ENCODE peak calls at places on chromosome 18, in seven cellular contexts. C, J, E, A, H, O and Z are unnamed samples.

GRCh38 chr18:9353596-9353995 is 19.0 kb downstream of the TWSG1 start:
- DNase-seq in J (no peak), O (no peak), H (no peak), E (no peak), C (no peak), A (no peak), Z (no peak)

GRCh38 chr18:46497129-46497528 is 159.9 kb downstream of the LOXHD1 start:
- DNase-seq in H (no peak), C (no peak), A (peak), J (no peak), E (peak), O (peak), Z (no peak)

GRCh38 chr18:26051845-26052244 is 38.6 kb downstream of the SS18 start:
- DNase-seq in H (no peak), O (no peak), C (no peak), E (no peak), A (no peak), J (no peak), Z (peak)

GRCh38 chr18:55588876-55589595 is 1.0 kb upstream of the TCF4 start:
- DNase-seq in J (no peak), E (no peak), O (no peak), C (no peak), A (no peak), H (no peak), Z (peak)

GRCh38 chr18:12003894-12004293 is 22.6 kb downstream of the IMPA2 start:
- DNase-seq in H (no peak), O (no peak), E (no peak), C (no peak), A (no peak), J (no peak), Z (no peak)

GRCh38 chr18:35639296-35639695 is 57.8 kb downstream of the GALNT1 start:
- DNase-seq in C (no peak), E (no peak), O (no peak), H (no peak), A (no peak), J (no peak), Z (no peak)

GRCh38 chr18:27769152-27769551 is 407.8 kb downstream of the CDH2 start:
- DNase-seq in A (no peak), H (no peak), E (no peak), C (no peak), J (no peak), O (no peak), Z (no peak)

GRCh38 chr18:71398530-71398929 is 1109.7 kb downstream of the SOCS6 start:
- DNase-seq in E (no peak), H (no peak), O (no peak), J (no peak), A (peak), C (no peak), Z (peak)

GRCh38 chr18:39209173-39209572 is 1643.6 kb upstream of the CELF4 start:
- DNase-seq in C (no peak), J (no peak), O (no peak), E (no peak), A (no peak), H (no peak), Z (no peak)

GRCh38 chr18:46096651-46097300 is 1.3 kb downstream of the ATP5F1A start:
- DNase-seq in J (no peak), H (no peak), C (no peak), A (no peak), O (no peak), E (no peak), Z (no peak)

GRCh38 chr18:36315736-36316135 is 18.2 kb downstream of the FHOD3 start:
- DNase-seq in E (no peak), A (no peak), J (no peak), C (no peak), O (no peak), H (no peak), Z (no peak)

GRCh38 chr18:46718501-46719341 is 38.1 kb downstream of the ST8SIA5 start:
- DNase-seq in C (no peak), H (no peak), A (no peak), O (no peak), J (no peak), E (no peak), Z (no peak)

GRCh38 chr18:50560681-50561629 is 1.1 kb downstream of the MAPK4 start:
- DNase-seq in C (no peak), J (no peak), A (no peak), O (peak), H (no peak), E (no peak), Z (peak)

GRCh38 chr18:3119401-3120323 is 100.1 kb downstream of the MYOM1 start:
- DNase-seq in J (no peak), O (no peak), A (peak), C (no peak), H (no peak), E (no peak), Z (no peak)

GRCh38 chr18:3709166-3709565 is 259.2 kb downstream of the TGIF1 start:
- DNase-seq in A (no peak), C (no peak), E (no peak), O (no peak), J (no peak), H (no peak), Z (no peak)

GRCh38 chr18:13382683-13382989 is 164.1 kb downstream of the LDLRAD4 start:
- DNase-seq in E (no peak), J (no peak), A (no peak), H (no peak), C (no peak), O (no peak), Z (no peak)

GRCh38 chr18:24000613-24001490 is 13.7 kb upstream of the TTC39C start:
- DNase-seq in C (no peak), E (no peak), O (no peak), H (no peak), J (no peak), A (no peak), Z (no peak)

GRCh38 chr18:51522821-51523220 is 325.3 kb upstream of the MEX3C start:
- DNase-seq in A (no peak), O (no peak), C (no peak), J (peak), E (no peak), H (no peak), Z (no peak)

GRCh38 chr18:57859314-57859713 is 56.2 kb upstream of the ATP8B1 start:
- DNase-seq in C (peak), J (peak), E (peak), O (peak), H (no peak), A (peak), Z (no peak)

GRCh38 chr18:36350839-36351474 is 53.4 kb downstream of the FHOD3 start:
- DNase-seq in O (no peak), E (no peak), C (no peak), H (no peak), A (no peak), J (no peak), Z (no peak)

GRCh38 chr18:9109523-9109922 is 7.0 kb downstream of the NDUFV2 start:
- DNase-seq in C (no peak), E (no peak), H (no peak), O (no peak), J (no peak), A (no peak), Z (no peak)

GRCh38 chr18:53266850-53267249 is 926.9 kb downstream of the DCC start:
- DNase-seq in C (no peak), O (no peak), H (no peak), E (no peak), A (no peak), J (no peak), Z (no peak)

GRCh38 chr18:27136208-27136535 is 48.9 kb downstream of the CHST9 start:
- DNase-seq in A (peak), E (no peak), C (no peak), J (peak), H (no peak), O (peak), Z (no peak)

GRCh38 chr18:67432806-67433205 is 83.7 kb downstream of the DSEL start:
- DNase-seq in A (no peak), C (no peak), H (no peak), J (no peak), E (no peak), O (no peak), Z (no peak)

GRCh38 chr18:24959100-24959499 is 392.9 kb downstream of the ZNF521 start:
- DNase-seq in J (no peak), H (no peak), O (no peak), A (no peak), E (no peak), C (no peak), Z (peak)

GRCh38 chr18:63159590-63159989 is 160.0 kb downstream of the BCL2 start:
- DNase-seq in H (no peak), C (no peak), E (no peak), J (no peak), A (no peak), O (no peak), Z (no peak)

GRCh38 chr18:63158012-63158631 is 161.4 kb downstream of the BCL2 start:
- DNase-seq in C (no peak), H (no peak), O (no peak), J (no peak), E (no peak), A (no peak), Z (no peak)

GRCh38 chr18:63155910-63156773 is 163.4 kb downstream of the BCL2 start:
- DNase-seq in H (no peak), O (no peak), C (no peak), J (no peak), E (no peak), A (no peak), Z (no peak)

GRCh38 chr18:63155169-63155852 is 164.3 kb downstream of the BCL2 start:
- DNase-seq in O (peak), C (peak), A (peak), H (peak), J (peak), E (peak), Z (peak)

DNA sequence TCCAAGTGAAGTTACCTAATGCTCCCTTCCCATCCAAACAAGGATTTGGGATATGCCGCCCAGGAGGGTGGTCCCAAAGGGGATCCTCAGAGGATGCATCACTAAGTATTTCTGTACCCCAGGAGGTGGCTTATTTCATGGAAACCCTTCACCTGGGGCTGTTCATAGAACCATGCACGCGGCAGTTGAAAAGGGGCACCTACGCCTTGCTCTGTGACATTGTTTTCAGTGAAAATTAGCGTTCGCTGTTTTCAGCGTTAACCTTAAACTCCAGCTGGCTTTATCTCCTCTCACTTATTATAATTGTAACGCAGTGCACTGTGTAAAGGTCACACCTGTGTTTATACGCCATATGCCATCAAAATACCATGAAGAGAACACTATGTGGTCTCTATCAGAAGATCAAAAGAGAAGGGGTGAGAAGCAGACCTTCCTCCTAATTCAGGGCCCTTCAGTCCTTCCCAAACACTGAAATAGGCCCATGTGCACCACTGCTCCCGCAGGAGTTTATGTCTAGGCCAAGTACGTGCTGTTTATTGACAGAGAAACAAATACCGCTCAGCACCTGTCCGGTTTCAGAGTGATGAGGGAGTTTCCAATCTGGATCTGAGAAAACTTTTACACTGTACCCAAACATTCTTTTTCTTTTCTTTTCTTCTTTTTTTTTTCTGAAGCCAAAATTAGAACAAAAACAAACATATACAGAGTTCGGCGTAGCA is 162.1 kb downstream of the BCL2 start:
- DNase-seq in O (no peak), E (no peak), C (no peak), H (no peak), A (no peak), J (no peak), Z (no peak)
- TF ChIP-seq MAX in O (no peak), E (no peak), C (no peak), H (no peak), A (no peak), J (no peak), Z (no peak)

GRCh38 chr18:48575301-48575657 is 36.4 kb downstream of the CTIF start:
- DNase-seq in H (no peak), O (no peak), E (no peak), C (no peak), A (no peak), J (no peak), Z (peak)
- TF ChIP-seq MAX in H (no peak), O (no peak), E (no peak), C (no peak), A (no peak), J (no peak), Z (no peak)

GRCh38 chr18:79900610-79901570 is 50.6 kb downstream of the SLC66A2 start:
- DNase-seq in A (no peak), J (no peak), C (no peak), O (no peak), E (no peak), H (no peak), Z (peak)

GRCh38 chr18:79898952-79899608 is 52.4 kb downstream of the SLC66A2 start:
- DNase-seq in C (no peak), O (peak), J (no peak), E (no peak), A (no peak), H (no peak), Z (no peak)

GRCh38 chr18:79901665-79902064 is 49.8 kb downstream of the SLC66A2 start:
- DNase-seq in J (no peak), E (no peak), A (no peak), O (no peak), C (no peak), H (no peak), Z (no peak)

GRCh38 chr18:79897940-79898625 is 53.4 kb downstream of the SLC66A2 start:
- DNase-seq in J (no peak), O (no peak), A (no peak), H (no peak), E (no peak), C (no peak), Z (no peak)

GRCh38 chr18:79899609-79900435 is 51.6 kb downstream of the SLC66A2 start:
- DNase-seq in E (no peak), O (no peak), A (no peak), C (no peak), J (no peak), H (no peak), Z (no peak)
- TF ChIP-seq MAX in E (no peak), O (no peak), A (no peak), C (no peak), J (no peak), H (no peak), Z (no peak)

GRCh38 chr18:62329676-62330454 is 4.8 kb downstream of the TNFRSF11A start:
- DNase-seq in J (no peak), O (no peak), H (no peak), A (peak), C (no peak), E (no peak), Z (no peak)

GRCh38 chr18:62332964-62333695 is 8.0 kb downstream of the TNFRSF11A start:
- DNase-seq in H (no peak), E (no peak), O (no peak), A (no peak), J (no peak), C (no peak), Z (no peak)

GRCh38 chr18:62332437-62332816 is 7.3 kb downstream of the TNFRSF11A start:
- DNase-seq in A (no peak), E (no peak), C (no peak), J (no peak), O (no peak), H (no peak), Z (no peak)

GRCh38 chr18:62334110-62334509 is 9.0 kb downstream of the TNFRSF11A start:
- DNase-seq in A (no peak), O (no peak), C (no peak), H (no peak), E (no peak), J (peak), Z (no peak)

GRCh38 chr18:62331581-62332436 is 6.7 kb downstream of the TNFRSF11A start:
- DNase-seq in J (no peak), E (no peak), C (no peak), H (no peak), A (no peak), O (no peak), Z (no peak)
- TF ChIP-seq MAX in J (no peak), E (no peak), C (no peak), H (no peak), A (no peak), O (no peak), Z (no peak)

GRCh38 chr18:63158676-63159291 is 160.8 kb downstream of the BCL2 start:
- DNase-seq in E (no peak), H (no peak), O (no peak), A (no peak), C (no peak), J (no peak), Z (no peak)
- TF ChIP-seq MAX in E (no peak), H (no peak), O (no peak), A (no peak), C (no peak), J (no peak), Z (no peak)

GRCh38 chr18:74274690-74275089 is 17.1 kb downstream of the CYB5A start:
- DNase-seq in C (no peak), E (no peak), O (no peak), J (no peak), H (no peak), A (no peak), Z (no peak)

GRCh38 chr18:74271656-74272055 is 20.1 kb downstream of the CYB5A start:
- DNase-seq in H (no peak), J (no peak), O (no peak), C (no peak), E (no peak), A (no peak), Z (no peak)

GRCh38 chr18:74275736-74276135 is 16.0 kb downstream of the CYB5A start:
- DNase-seq in E (no peak), O (no peak), A (no peak), J (no peak), C (no peak), H (no peak), Z (no peak)

GRCh38 chr18:74276609-74277008 is 15.2 kb downstream of the CYB5A start:
- DNase-seq in E (no peak), A (no peak), H (no peak), O (no peak), J (no peak), C (no peak), Z (no peak)

DNA sequence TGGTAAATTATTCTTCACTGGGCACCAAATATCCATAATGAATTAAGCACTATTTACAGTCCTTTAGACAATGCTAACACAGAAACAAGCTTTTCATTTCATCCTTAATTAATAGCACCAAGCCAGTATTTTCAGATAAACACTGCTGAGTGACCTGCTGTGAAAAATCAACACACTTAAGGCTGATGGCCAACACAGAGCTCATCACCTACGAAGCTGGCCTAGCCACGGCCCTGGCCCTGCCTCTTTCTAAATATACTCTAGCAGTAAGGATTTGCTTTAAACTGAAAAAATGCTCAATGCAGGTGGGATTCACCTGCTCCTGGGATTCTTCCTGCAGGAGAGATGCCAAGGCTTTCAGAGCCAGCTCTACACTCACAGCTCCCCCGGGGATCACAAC is 18.4 kb downstream of the CYB5A start:
- DNase-seq in J (no peak), C (no peak), E (no peak), O (no peak), A (no peak), H (no peak), Z (no peak)
- TF ChIP-seq MAX in J (no peak), C (no peak), E (no peak), O (no peak), A (no peak), H (no peak), Z (no peak)

DNA sequence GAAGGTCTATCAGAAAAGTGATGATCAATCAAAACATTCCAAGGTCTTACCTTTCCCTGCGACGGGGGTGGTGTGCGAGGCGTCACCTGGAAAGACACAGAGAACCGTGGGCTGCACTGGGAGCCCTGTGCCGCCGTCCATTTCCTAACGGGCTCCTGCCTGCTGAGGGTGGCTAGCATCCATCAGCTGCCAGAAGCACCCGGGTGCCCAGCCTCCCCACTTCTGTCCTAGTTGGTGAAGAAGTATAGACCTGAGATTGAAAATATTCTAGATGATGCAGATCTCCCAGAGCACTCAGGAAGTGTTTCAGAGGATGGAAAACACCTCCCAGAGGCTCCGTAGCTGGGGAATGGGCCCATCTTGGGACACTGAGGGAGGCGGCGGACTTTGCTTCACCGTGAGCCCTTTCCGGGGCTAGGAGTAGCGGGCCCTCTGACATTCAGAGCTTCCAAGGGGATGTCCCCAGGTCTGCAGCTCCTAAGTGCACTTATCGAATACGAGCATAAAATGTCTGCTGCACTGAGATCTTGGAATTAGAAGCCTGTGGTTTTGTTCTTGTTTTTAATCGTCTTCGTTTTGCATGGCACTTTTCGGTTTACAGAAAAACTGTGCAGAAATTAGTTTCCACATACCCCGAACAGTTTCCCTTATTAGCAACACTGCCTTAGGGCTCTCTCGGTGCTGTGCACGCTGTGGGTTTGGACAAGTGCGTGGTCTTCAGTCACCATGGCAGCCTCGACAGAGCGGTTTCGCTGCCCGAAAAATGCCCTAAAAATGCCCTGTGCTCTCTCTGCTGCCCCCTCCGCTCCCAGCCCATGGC is 143.5 kb downstream of the MBP start:
- DNase-seq in A (no peak), E (no peak), C (no peak), H (no peak), J (no peak), O (no peak), Z (no peak)
- TF ChIP-seq MAX in A (no peak), E (no peak), C (no peak), H (no peak), J (no peak), O (no peak), Z (no peak)

GRCh38 chr18:59210311-59210710 is 9.6 kb upstream of the GRP start:
- DNase-seq in C (no peak), J (no peak), A (no peak), H (no peak), E (no peak), O (no peak), Z (no peak)

GRCh38 chr18:59207506-59207905 is 12.5 kb upstream of the GRP start:
- DNase-seq in A (no peak), C (no peak), H (no peak), J (no peak), E (no peak), O (no peak), Z (no peak)

GRCh38 chr18:59211629-59212028 is 8.3 kb upstream of the GRP start:
- DNase-seq in O (no peak), C (no peak), A (no peak), J (no peak), H (no peak), E (no peak), Z (no peak)

GRCh38 chr18:59208602-59209001 is 11.4 kb upstream of the GRP start:
- DNase-seq in O (no peak), A (no peak), J (no peak), C (no peak), H (no peak), E (no peak), Z (no peak)
- TF ChIP-seq MAX in O (no peak), A (no peak), J (no peak), C (no peak), H (no peak), E (no peak), Z (no peak)

DNA sequence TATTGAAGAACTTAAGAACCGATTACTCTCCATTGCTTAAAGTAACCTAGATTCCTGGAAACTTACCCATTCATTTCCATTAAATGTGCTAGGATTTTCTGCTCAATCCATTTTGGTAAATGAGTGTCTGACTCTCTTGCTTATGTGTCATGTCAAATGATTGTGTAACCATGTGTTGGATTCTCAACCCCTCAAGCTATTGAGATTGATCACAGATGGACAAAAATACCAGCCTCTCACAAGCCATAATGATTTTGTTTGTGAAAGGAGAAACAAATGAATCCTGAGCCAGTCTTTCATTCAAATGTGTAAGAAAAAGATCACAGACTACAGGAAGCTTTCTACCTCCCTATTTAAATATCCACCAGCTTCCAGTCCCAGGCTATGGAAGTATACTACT is 498.7 kb upstream of the SETBP1 start:
- DNase-seq in H (no peak), E (no peak), C (no peak), O (no peak), J (no peak), A (no peak), Z (no peak)
- TF ChIP-seq MAX in H (no peak), E (no peak), C (no peak), O (no peak), J (no peak), A (no peak), Z (no peak)